ENCODE peak calls at places on chromosomes 13 and 19, in four cellular contexts. J is nephron progenitor cell, F is natural killer cell, T is B cell. L is an unnamed sample.

GRCh38 chr13:44317752-44318550 is 55.7 kb upstream of the SERP2 start:
- DNase-seq in J (no peak), F (no peak), T (no peak), L (no peak)

GRCh38 chr13:39433705-39434104 is 169.3 kb downstream of the LHFPL6 start:
- DNase-seq in J (no peak), F (no peak), T (no peak), L (no peak)

GRCh38 chr19:34960103-34960805 is 3.8 kb downstream of the ZNF792 start:
- DNase-seq in J (no peak), F (no peak), T (no peak), L (no peak)

GRCh38 chr19:8611890-8612806 is 1.6 kb upstream of the ADAMTS10 start:
- DNase-seq in J (no peak), F (no peak), T (no peak), L (peak)

GRCh38 chr19:49887037-49887652 is 9.5 kb downstream of the IL4I1 start:
- DNase-seq in J (no peak), F (no peak), T (no peak), L (no peak)

GRCh38 chr19:50155520-50156109 is 7.5 kb downstream of the IZUMO2 start:
- DNase-seq in J (no peak), F (no peak), T (no peak), L (no peak)

GRCh38 chr13:22173605-22174004 is 502.7 kb downstream of the FGF9 start:
- DNase-seq in J (no peak), F (no peak), T (no peak), L (no peak)

GRCh38 chr13:51825165-51825592 is 19.8 kb downstream of the TMEM272 start:
- DNase-seq in J (no peak), F (no peak), T (no peak), L (no peak)

GRCh38 chr19:5018224-5019015 is 49.5 kb downstream of the KDM4B start:
- DNase-seq in J (no peak), F (no peak), T (no peak), L (no peak)

GRCh38 chr13:33057019-33057785 is 41.0 kb downstream of the KL start:
- DNase-seq in J (no peak), F (no peak), T (no peak), L (no peak)

GRCh38 chr13:75492389-75492788 is 10.4 kb upstream of the TBC1D4 start:
- DNase-seq in J (no peak), F (no peak), T (no peak), L (no peak)

GRCh38 chr19:29804493-29804892 is 7.3 kb upstream of the CCNE1 start:
- DNase-seq in J (no peak), F (no peak), T (no peak), L (no peak)

GRCh38 chr13:70324519-70324918 is 216.3 kb upstream of the KLHL1 start:
- DNase-seq in J (no peak), F (no peak), T (no peak), L (no peak)

GRCh38 chr13:55576389-55576788 is 1564.3 kb upstream of the PRR20A start:
- DNase-seq in J (no peak), F (no peak), T (no peak), L (no peak)

GRCh38 chr13:73987618-73988017 is 146.6 kb downstream of the KLF12 start:
- DNase-seq in J (no peak), F (no peak), T (no peak), L (no peak)

GRCh38 chr19:58468216-58468839 is 1.4 kb downstream of the ZNF324 start:
- DNase-seq in J (no peak), F (no peak), T (no peak), L (no peak)

GRCh38 chr13:110338441-110339101 is 31.5 kb downstream of the COL4A2 start:
- DNase-seq in J (no peak), F (no peak), T (no peak), L (no peak)

GRCh38 chr19:16860118-16860517 is 28.7 kb upstream of the F2RL3 start:
- DNase-seq in J (no peak), F (no peak), T (no peak), L (no peak)

GRCh38 chr13:94112731-94113130 is 366.8 kb downstream of the DCT start:
- DNase-seq in J (no peak), F (no peak), T (no peak), L (no peak)

GRCh38 chr19:55620410-55620809 is 4.0 kb downstream of the ZNF784 start:
- DNase-seq in J (no peak), F (no peak), T (no peak), L (no peak)

GRCh38 chr13:24279706-24280105 is 29.7 kb upstream of the C1QTNF9 start:
- DNase-seq in J (no peak), F (no peak), T (no peak), L (no peak)

GRCh38 chr19:6164906-6165531 is 29.6 kb downstream of the ACSBG2 start:
- DNase-seq in J (no peak), F (no peak), T (no peak), L (no peak)

GRCh38 chr19:2544576-2545415 is 68.9 kb downstream of the GADD45B start:
- DNase-seq in J (no peak), F (no peak), T (peak), L (no peak)

GRCh38 chr19:50490991-50491472 is 14.4 kb upstream of the GARIN5A start:
- DNase-seq in J (no peak), F (no peak), T (no peak), L (no peak)

GRCh38 chr13:21015284-21015683 is 46.1 kb downstream of the LATS2 start:
- DNase-seq in J (no peak), F (no peak), T (no peak), L (no peak)

GRCh38 chr13:33518442-33518841 is 232.9 kb upstream of the STARD13 start:
- DNase-seq in J (no peak), F (no peak), T (no peak), L (no peak)

GRCh38 chr19:15307169-15307568 is 25.2 kb downstream of the BRD4 start:
- DNase-seq in J (no peak), F (no peak), T (no peak), L (no peak)

GRCh38 chr13:94324409-94325147 is 154.9 kb downstream of the DCT start:
- DNase-seq in J (no peak), F (no peak), T (no peak), L (no peak)

GRCh38 chr19:42274065-42274682 is 5.1 kb downstream of the CIC start:
- DNase-seq in J (no peak), F (peak), T (no peak), L (no peak)

GRCh38 chr19:46218160-46218559 is 11.4 kb upstream of the IGFL1 start:
- DNase-seq in J (peak), F (no peak), T (no peak), L (no peak)

GRCh38 chr19:47832723-47833122 is 11.0 kb downstream of the CRX start:
- DNase-seq in J (no peak), F (no peak), T (no peak), L (no peak)
- TF ChIP-seq CTCF in J (no peak), F (no peak), T (no peak), L (no peak)

DNA sequence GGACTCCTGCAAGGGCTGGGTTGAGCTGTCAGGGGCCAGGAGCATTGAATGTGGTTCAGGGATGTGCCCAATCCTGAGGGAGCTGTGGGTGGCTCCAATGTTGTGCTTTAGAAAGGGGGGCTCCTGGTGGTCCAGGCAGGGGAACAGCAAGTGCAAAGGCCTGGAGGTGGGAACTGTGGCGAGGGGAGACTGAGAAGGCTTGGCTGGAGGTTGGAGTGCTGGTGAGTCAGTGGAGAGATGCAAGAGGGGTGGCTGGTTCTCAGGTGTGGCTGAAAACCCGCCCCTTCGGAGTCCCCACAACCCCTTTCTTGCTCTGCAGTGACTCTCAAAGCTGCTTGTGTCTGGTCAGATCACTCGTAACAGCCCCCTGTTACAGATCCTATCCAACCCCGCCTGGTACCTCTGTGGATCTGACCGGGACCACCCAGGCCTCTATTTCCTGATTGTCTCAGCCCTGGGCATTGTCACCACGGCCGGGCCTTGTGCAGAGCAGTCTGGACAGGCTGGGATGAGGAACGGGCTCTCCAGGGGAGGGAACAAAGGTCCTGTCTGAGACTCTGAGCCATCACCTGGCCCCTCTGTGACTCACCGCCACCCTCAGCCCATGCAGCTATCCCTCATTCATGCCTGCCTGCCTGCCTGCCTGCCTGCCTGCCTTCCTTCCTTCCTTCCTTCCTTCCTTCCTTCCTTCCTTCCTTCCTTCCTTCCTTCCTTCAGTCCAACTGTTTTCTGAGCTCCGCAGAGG is 1.4 kb upstream of the KCNN1 start:
- DNase-seq in J (no peak), F (no peak), T (no peak), L (no peak)
- TF ChIP-seq CTCF in J (no peak), F (no peak), T (no peak), L (no peak)

GRCh38 chr19:13875824-13876223 is 1.1 kb upstream of the NANOS3 start:
- DNase-seq in J (no peak), F (no peak), T (no peak), L (no peak)

GRCh38 chr19:13869324-13869723 is 7.6 kb upstream of the NANOS3 start:
- DNase-seq in J (no peak), F (no peak), T (no peak), L (no peak)

GRCh38 chr19:13872339-13872694 is 4.6 kb upstream of the NANOS3 start:
- DNase-seq in J (no peak), F (no peak), T (no peak), L (no peak)

GRCh38 chr19:13873776-13874515 is 3.0 kb upstream of the NANOS3 start:
- DNase-seq in J (no peak), F (no peak), T (no peak), L (no peak)

DNA sequence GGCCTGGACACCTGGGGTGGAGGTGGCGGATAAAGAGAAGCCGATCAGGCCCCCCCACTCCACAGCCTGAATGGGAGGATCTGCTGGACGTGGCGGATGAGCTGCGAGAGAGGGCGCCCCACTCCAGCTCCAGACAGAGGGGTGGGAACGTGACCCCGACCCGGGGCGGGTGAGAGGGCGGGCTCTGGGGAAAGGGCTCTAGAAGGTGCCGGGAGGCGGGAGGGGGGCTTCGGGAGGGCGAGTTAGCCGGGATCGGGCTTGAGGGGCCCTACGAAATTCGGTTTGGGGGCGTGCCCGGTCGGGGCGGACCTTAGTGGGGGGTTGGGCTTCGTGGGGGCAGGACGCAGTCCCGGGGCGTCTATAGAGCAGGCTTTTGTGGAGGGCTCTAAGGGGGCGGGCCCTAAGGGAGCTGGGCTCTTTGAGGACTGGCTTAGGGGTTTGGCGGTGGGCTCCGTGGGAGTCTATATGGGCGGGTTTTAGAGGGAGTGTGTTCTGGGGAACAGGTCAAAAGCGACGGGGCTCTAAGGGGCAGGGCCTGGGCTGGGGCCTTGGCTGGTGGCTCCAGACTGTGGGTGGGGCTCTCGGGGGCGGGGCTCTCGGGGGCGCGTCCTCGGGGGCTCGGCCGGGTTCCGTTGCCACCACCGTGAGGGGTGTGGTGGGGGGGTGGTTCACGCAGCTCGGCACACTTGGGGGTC is 4.1 kb upstream of the NANOS3 start:
- DNase-seq in J (peak), F (no peak), T (no peak), L (no peak)
- TF ChIP-seq CTCF in J (no peak), F (peak), T (no peak), L (no peak)

DNA sequence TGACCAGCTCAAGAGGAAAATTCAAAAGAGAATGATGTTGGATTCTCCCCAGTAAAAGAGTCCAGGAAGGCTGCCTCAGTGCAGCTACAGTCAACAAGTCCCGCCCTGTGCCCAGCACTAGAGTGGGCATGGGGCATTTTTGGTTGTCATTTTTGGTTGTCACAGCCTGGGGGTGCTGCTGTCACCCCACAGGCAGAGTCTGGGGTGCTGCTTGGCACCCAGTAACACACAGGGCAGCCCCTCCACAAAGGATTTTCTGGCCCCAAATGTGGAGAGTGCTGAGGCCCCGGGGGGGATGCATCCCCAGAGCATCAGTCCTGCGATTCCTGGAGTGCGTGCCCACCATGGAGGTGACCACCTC is 28.2 kb upstream of the TMEM255B start:
- DNase-seq in J (no peak), F (no peak), T (no peak), L (no peak)
- TF ChIP-seq CTCF in J (no peak), F (no peak), T (no peak), L (no peak)

GRCh38 chr13:114038211-114038613 is 64.3 kb upstream of the C13orf46 start:
- DNase-seq in J (no peak), F (no peak), T (no peak), L (no peak)

GRCh38 chr13:114039471-114040141 is 65.7 kb upstream of the C13orf46 start:
- DNase-seq in J (no peak), F (no peak), T (no peak), L (no peak)

GRCh38 chr13:114037674-114038073 is 63.8 kb upstream of the C13orf46 start:
- DNase-seq in J (no peak), F (no peak), T (no peak), L (no peak)

GRCh38 chr13:114041493-114041892 is 67.6 kb upstream of the C13orf46 start:
- DNase-seq in J (no peak), F (no peak), T (no peak), L (no peak)

GRCh38 chr13:114038900-114039299 is 65.0 kb upstream of the C13orf46 start:
- DNase-seq in J (no peak), F (no peak), T (no peak), L (no peak)
- TF ChIP-seq CTCF in J (no peak), F (no peak), T (no peak), L (no peak)

DNA sequence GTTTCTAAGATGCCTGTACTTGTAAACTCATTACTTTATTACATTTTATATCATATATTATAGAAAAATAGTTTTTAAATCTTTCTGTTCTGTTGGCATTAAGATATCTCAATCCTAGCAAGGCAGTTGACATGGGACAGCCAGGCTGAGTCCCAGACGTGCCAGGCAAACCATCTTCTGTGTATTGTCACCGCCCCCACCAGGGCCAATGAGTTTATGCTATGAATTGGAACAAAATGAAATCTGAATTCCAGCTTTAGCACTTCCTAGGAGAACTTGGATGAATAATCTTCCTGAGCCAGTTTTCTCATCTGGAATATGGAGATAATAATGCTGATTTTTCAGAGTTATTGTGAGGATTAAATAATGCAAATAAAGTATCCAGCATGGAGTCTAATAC is 79.9 kb upstream of the GSX1 start:
- DNase-seq in J (no peak), F (no peak), T (no peak), L (no peak)
- TF ChIP-seq CTCF in J (no peak), F (peak), T (peak), L (no peak)

GRCh38 chr19:51807925-51808324 is 13.0 kb downstream of the FPR3 start:
- DNase-seq in J (no peak), F (no peak), T (no peak), L (no peak)

GRCh38 chr19:51811344-51811743 is 16.4 kb downstream of the FPR3 start:
- DNase-seq in J (no peak), F (no peak), T (no peak), L (no peak)

GRCh38 chr19:51809787-51810186 is 14.8 kb downstream of the FPR3 start:
- DNase-seq in J (no peak), F (no peak), T (no peak), L (no peak)

GRCh38 chr19:51808333-51808986 is 13.5 kb downstream of the FPR3 start:
- DNase-seq in J (no peak), F (no peak), T (no peak), L (no peak)

DNA sequence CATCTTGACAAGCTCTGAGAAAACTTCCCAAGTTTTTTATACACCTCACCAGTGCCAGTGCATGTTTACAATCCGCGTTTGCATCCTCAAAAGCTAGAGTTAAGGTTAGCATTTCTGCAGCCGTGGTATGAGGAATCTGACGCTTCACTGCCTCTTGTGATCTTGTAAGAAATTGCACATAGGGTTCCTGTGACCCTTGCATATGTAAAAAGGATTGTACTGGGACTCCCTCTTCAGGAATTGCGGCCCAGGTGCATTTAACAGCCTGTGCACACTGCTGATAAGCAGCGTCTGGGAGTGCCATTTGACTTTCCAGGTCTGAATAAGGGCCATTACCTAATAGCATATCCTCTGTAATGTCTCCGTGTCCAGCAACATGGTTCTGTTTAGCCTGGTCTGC is 15.3 kb downstream of the FPR3 start:
- DNase-seq in J (no peak), F (no peak), T (no peak), L (no peak)
- TF ChIP-seq CTCF in J (no peak), F (no peak), T (no peak), L (no peak)

GRCh38 chr13:79869326-79869725 is 388.4 kb downstream of the NDFIP2 start:
- DNase-seq in J (no peak), F (no peak), T (no peak), L (no peak)

GRCh38 chr13:79870766-79871165 is 389.8 kb downstream of the NDFIP2 start:
- DNase-seq in J (no peak), F (no peak), T (no peak), L (no peak)

GRCh38 chr13:79871594-79871993 is 390.6 kb downstream of the NDFIP2 start:
- DNase-seq in J (no peak), F (no peak), T (no peak), L (no peak)

GRCh38 chr13:79870123-79870522 is 389.2 kb downstream of the NDFIP2 start:
- DNase-seq in J (no peak), F (no peak), T (no peak), L (no peak)

GRCh38 chr13:79874396-79875360 is 393.7 kb downstream of the NDFIP2 start:
- DNase-seq in J (no peak), F (no peak), T (no peak), L (no peak)
- TF ChIP-seq CTCF in J (no peak), F (no peak), T (no peak), L (no peak)

GRCh38 chr19:52742516-52742915 is 7.7 kb upstream of the ZNF611 start:
- DNase-seq in J (no peak), F (no peak), T (no peak), L (no peak)

GRCh38 chr19:52749780-52750179 is 14.9 kb upstream of the ZNF611 start:
- DNase-seq in J (no peak), F (no peak), T (no peak), L (no peak)

DNA sequence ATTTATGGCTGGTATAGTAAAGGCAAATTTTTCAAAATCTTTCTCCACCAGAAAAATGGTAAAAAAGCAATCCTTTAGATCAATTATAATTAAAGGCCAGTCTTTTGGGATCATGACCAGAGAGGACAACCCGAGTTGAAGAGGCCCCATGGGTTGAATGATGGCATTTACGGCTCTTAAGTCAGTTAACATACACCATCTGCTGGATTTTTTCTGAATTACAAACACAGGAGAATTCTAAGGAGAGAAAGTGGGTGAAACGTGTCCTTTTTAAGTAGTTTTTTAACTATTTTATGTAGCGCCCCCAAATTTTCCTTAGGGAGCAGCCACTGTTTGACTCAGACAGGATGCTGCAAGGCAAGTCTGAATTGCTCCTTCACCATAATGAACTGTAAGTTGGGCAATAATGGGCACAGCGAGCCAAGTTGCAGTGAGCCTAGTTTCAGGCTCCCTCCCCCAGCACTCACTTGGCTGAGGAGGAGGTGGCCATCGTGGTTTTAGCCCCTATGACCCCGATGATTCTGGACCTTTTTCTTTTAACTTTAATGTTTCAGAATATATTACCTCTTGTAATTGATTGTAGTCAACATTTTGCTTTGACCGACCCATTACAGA is 13.6 kb upstream of the ZNF611 start:
- DNase-seq in J (no peak), F (no peak), T (no peak), L (no peak)
- TF ChIP-seq CTCF in J (peak), F (peak), T (peak), L (no peak)